ENCODE peak calls at places on chromosome 16, in seven cellular contexts. M is lung microvascular endothelial cell; K is mucosa of descending colon; V is GM13976; C is stimulated activated CD8-positive, alpha-beta memory T cell treated with anti-CD3 and anti-CD28 coated beads, Interleukin-4, amount 100 ng/mL, for 24 hours; E is kidney glomerular epithelial cell; O is esophagus muscularis mucosa. F is an unnamed sample.

GRCh38 chr16:15493416-15494181 is 59.2 kb downstream of the BMERB1 start:
- DNase-seq in M (peak), K (no peak), V (no peak), C (no peak), E (peak), O (no peak), F (no peak)

GRCh38 chr16:48194828-48195566 is 39.2 kb upstream of the ABCC12 start:
- DNase-seq in M (peak), K (no peak), V (no peak), C (no peak), E (peak), O (no peak), F (no peak)

GRCh38 chr16:2919511-2920255 is 8.0 kb downstream of the FLYWCH1 start:
- DNase-seq in M (peak), K (no peak), V (peak), C (peak), E (peak), O (peak), F (no peak)

GRCh38 chr16:82741073-82741615 is 114.4 kb downstream of the CDH13 start:
- DNase-seq in M (no peak), K (no peak), V (no peak), C (no peak), E (no peak), O (no peak), F (no peak)

GRCh38 chr16:55480228-55480655 is 1.2 kb downstream of the MMP2 start:
- DNase-seq in M (peak), K (peak), V (no peak), C (no peak), E (peak), O (peak), F (peak)

GRCh38 chr16:57372372-57373116 is at the start of gene CX3CL1:
- DNase-seq in M (no peak), K (peak), V (no peak), C (no peak), E (peak), O (no peak), F (peak)

GRCh38 chr16:59114790-59115189 is 380.7 kb upstream of the GOT2 start:
- DNase-seq in M (no peak), K (no peak), V (no peak), C (no peak), E (no peak), O (no peak), F (no peak)

GRCh38 chr16:68444058-68444657 is 4.2 kb downstream of the SMPD3 start:
- DNase-seq in M (peak), K (no peak), V (no peak), C (no peak), E (peak), O (no peak), F (no peak)

GRCh38 chr16:11621920-11622651 is 35.4 kb upstream of the LITAF start:
- DNase-seq in M (no peak), K (peak), V (peak), C (no peak), E (no peak), O (no peak), F (no peak)

GRCh38 chr16:23423496-23424049 is 29.4 kb downstream of the COG7 start:
- DNase-seq in M (peak), K (peak), V (no peak), C (no peak), E (peak), O (peak), F (peak)

GRCh38 chr16:4664538-4665418 is 28.6 kb upstream of the NUDT16L1 start:
- DNase-seq in M (peak), K (peak), V (peak), C (peak), E (no peak), O (no peak), F (peak)

GRCh38 chr16:87715231-87715630 is 50.6 kb downstream of the KLHDC4 start:
- DNase-seq in M (no peak), K (no peak), V (no peak), C (no peak), E (no peak), O (no peak), F (no peak)

GRCh38 chr16:74169687-74170522 is 126.7 kb upstream of the PSMD7 start:
- DNase-seq in M (peak), K (no peak), V (peak), C (no peak), E (no peak), O (no peak), F (no peak)

GRCh38 chr16:73298562-73298961 is 250.6 kb upstream of the ZFHX3 start:
- DNase-seq in M (no peak), K (no peak), V (no peak), C (no peak), E (peak), O (no peak), F (no peak)

GRCh38 chr16:35639233-35640205 is 2180.1 kb downstream of the TP53TG3F start:
- DNase-seq in M (no peak), K (no peak), V (no peak), C (no peak), E (no peak), O (peak), F (no peak)

GRCh38 chr16:75471723-75472634 is 7.5 kb upstream of the TMEM170A start:
- DNase-seq in M (peak), K (no peak), V (peak), C (no peak), E (peak), O (no peak), F (no peak)

GRCh38 chr16:621526-622105 is 9.2 kb upstream of the WFIKKN1 start:
- DNase-seq in M (no peak), K (no peak), V (no peak), C (no peak), E (no peak), O (no peak), F (no peak)

GRCh38 chr16:6644916-6645315 is 687.7 kb upstream of the RBFOX1 start:
- DNase-seq in M (no peak), K (no peak), V (no peak), C (no peak), E (no peak), O (no peak), F (no peak)

GRCh38 chr16:66690106-66690847 is 6.3 kb downstream of the CMTM4 start:
- DNase-seq in M (no peak), K (no peak), V (no peak), C (no peak), E (no peak), O (no peak), F (no peak)

GRCh38 chr16:4537376-4538066 is 1.1 kb downstream of the CDIP1 start:
- DNase-seq in M (peak), K (peak), V (no peak), C (no peak), E (no peak), O (no peak), F (peak)

GRCh38 chr16:82358601-82359221 is 188.7 kb upstream of the MPHOSPH6 start:
- DNase-seq in M (no peak), K (no peak), V (no peak), C (no peak), E (no peak), O (peak), F (no peak)

GRCh38 chr16:9665851-9666271 is 516.4 kb downstream of the GRIN2A start:
- DNase-seq in M (no peak), K (no peak), V (no peak), C (no peak), E (no peak), O (no peak), F (no peak)

GRCh38 chr16:14303654-14304394 is 232.7 kb downstream of the MRTFB start:
- DNase-seq in M (no peak), K (no peak), V (no peak), C (no peak), E (no peak), O (no peak), F (no peak)

GRCh38 chr16:79362312-79362970 is 238.1 kb downstream of the MAF start:
- DNase-seq in M (no peak), K (no peak), V (no peak), C (no peak), E (peak), O (no peak), F (no peak)

GRCh38 chr16:24360936-24361335 is 104.8 kb downstream of the CACNG3 start:
- DNase-seq in M (no peak), K (no peak), V (no peak), C (no peak), E (no peak), O (no peak), F (no peak)

GRCh38 chr16:66898933-66899309 is 18.6 kb downstream of the PDP2 start:
- DNase-seq in M (no peak), K (no peak), V (no peak), C (no peak), E (no peak), O (no peak), F (no peak)

GRCh38 chr16:55640714-55641327 is 15.0 kb upstream of the SLC6A2 start:
- DNase-seq in M (no peak), K (no peak), V (no peak), C (no peak), E (no peak), O (no peak), F (no peak)

GRCh38 chr16:72467157-72467759 is 295.3 kb upstream of the PMFBP1 start:
- DNase-seq in M (peak), K (no peak), V (peak), C (no peak), E (peak), O (no peak), F (no peak)

GRCh38 chr16:64440005-64440404 is 681.9 kb downstream of the CDH11 start:
- DNase-seq in M (no peak), K (no peak), V (no peak), C (no peak), E (no peak), O (no peak), F (no peak)

GRCh38 chr16:19114359-19115147 is 789 bp downstream of the ITPRIPL2 start:
- DNase-seq in M (peak), K (peak), V (peak), C (no peak), E (no peak), O (no peak), F (peak)

GRCh38 chr16:29708917-29709600 is 30.1 kb downstream of the QPRT start:
- DNase-seq in M (no peak), K (no peak), V (no peak), C (no peak), E (no peak), O (no peak), F (peak)

GRCh38 chr16:8972843-8973586 is 9.3 kb upstream of the USP7 start:
- DNase-seq in M (no peak), K (no peak), V (no peak), C (no peak), E (no peak), O (no peak), F (no peak)

GRCh38 chr16:30084096-30084815 is 7.5 kb downstream of the TBX6 start:
- DNase-seq in M (no peak), K (no peak), V (no peak), C (no peak), E (no peak), O (no peak), F (no peak)

F was measured in lower lobe of right lung.